ENCODE peak calls at places on chromosomes 11 and 22, in nine cellular contexts. K, J, E, X, Z, L, N, R and Y are unnamed samples.

GRCh38 chr11:12803086-12803826 is 129.0 kb downstream of the TEAD1 start:
- DNase-seq in K (no peak), J (no peak), E (no peak), X (peak), Z (peak), L (no peak), N (no peak), R (no peak), Y (no peak)

GRCh38 chr11:115170133-115170815 is 333.9 kb downstream of the CADM1 start:
- DNase-seq in K (no peak), J (no peak), E (no peak), X (peak), Z (peak), L (no peak), N (peak), R (no peak), Y (no peak)

GRCh38 chr11:119422505-119423416 is at the start of gene THY1:
- DNase-seq in K (no peak), J (no peak), E (no peak), X (peak), Z (peak), L (peak), N (no peak), R (peak), Y (no peak)

GRCh38 chr11:131534611-131535010 is 164.2 kb downstream of the NTM start:
- DNase-seq in K (no peak), J (no peak), E (no peak), X (no peak), Z (no peak), L (no peak), N (no peak), R (no peak), Y (no peak)

GRCh38 chr11:120153221-120153620 is 15.3 kb upstream of the TRIM29 start:
- DNase-seq in K (no peak), J (no peak), E (no peak), X (no peak), Z (no peak), L (no peak), N (no peak), R (no peak), Y (no peak)

GRCh38 chr11:27459191-27459590 is 13.4 kb downstream of the LGR4 start:
- DNase-seq in K (no peak), J (no peak), E (no peak), X (no peak), Z (no peak), L (no peak), N (no peak), R (no peak), Y (no peak)

GRCh38 chr22:29650370-29650769 is 46.9 kb downstream of the NF2 start:
- DNase-seq in K (no peak), J (no peak), E (no peak), X (no peak), Z (no peak), L (no peak), N (no peak), R (no peak), Y (no peak)

GRCh38 chr11:17383466-17383865 is 5.0 kb downstream of the KCNJ11 start:
- DNase-seq in K (no peak), J (no peak), E (no peak), X (no peak), Z (peak), L (no peak), N (no peak), R (no peak), Y (no peak)

GRCh38 chr11:28938091-28938490 is 829.9 kb downstream of the METTL15 start:
- DNase-seq in K (no peak), J (no peak), E (no peak), X (no peak), Z (peak), L (no peak), N (no peak), R (no peak), Y (no peak)

GRCh38 chr11:118659956-118660645 is 19.3 kb downstream of the TREH start:
- DNase-seq in K (no peak), J (no peak), E (no peak), X (no peak), Z (no peak), L (no peak), N (no peak), R (no peak), Y (no peak)

GRCh38 chr11:129141748-129142475 is 50.2 kb downstream of the ARHGAP32 start:
- DNase-seq in K (no peak), J (no peak), E (no peak), X (peak), Z (no peak), L (no peak), N (no peak), R (no peak), Y (no peak)

GRCh38 chr11:62560566-62561103 is 13.1 kb downstream of the EEF1G start:
- DNase-seq in K (peak), J (peak), E (peak), X (peak), Z (peak), L (peak), N (peak), R (no peak), Y (peak)

GRCh38 chr11:68282141-68282860 is 10.5 kb upstream of the C11orf24 start:
- DNase-seq in K (no peak), J (no peak), E (no peak), X (no peak), Z (no peak), L (no peak), N (peak), R (no peak), Y (peak)

GRCh38 chr11:33967451-33967850 is 75.6 kb upstream of the LMO2 start:
- DNase-seq in K (no peak), J (no peak), E (no peak), X (no peak), Z (no peak), L (no peak), N (peak), R (no peak), Y (no peak)

GRCh38 chr11:60842688-60843605 is 1.0 kb downstream of the CCDC86 start:
- DNase-seq in K (no peak), J (no peak), E (no peak), X (no peak), Z (no peak), L (no peak), N (peak), R (no peak), Y (no peak)

DNA sequence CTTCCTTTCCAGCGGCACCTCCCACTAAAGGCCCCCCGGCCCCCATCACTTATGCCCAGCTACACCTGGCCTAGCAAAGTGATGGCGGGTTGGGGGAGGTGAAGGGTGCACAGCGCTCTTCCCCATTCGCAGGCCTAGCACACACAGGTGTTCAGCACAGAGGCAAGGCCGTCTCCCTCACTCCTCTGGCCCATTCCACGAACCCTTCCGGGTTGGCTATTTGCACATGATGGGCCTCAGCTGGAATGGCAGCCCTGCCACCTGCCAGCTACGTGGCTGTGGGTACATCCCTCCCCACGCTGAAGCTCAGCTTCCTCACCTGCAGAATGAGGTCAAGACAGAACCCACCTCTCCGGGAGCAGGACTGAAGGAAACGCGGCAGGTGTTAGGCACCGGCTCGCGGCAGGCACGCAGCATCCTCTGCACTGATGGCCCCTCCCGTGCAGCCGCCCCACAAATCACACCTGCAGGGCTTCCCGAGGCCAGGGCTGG is 4.8 kb downstream of the KIAA0930 start:
- DNase-seq in K (no peak), J (no peak), E (no peak), X (no peak), Z (no peak), L (no peak), N (no peak), R (no peak), Y (no peak)
- H3K4me3 ChIP-seq in K (no peak), J (no peak), E (no peak), X (no peak), Z (no peak), L (no peak), N (peak), R (no peak), Y (no peak)

DNA sequence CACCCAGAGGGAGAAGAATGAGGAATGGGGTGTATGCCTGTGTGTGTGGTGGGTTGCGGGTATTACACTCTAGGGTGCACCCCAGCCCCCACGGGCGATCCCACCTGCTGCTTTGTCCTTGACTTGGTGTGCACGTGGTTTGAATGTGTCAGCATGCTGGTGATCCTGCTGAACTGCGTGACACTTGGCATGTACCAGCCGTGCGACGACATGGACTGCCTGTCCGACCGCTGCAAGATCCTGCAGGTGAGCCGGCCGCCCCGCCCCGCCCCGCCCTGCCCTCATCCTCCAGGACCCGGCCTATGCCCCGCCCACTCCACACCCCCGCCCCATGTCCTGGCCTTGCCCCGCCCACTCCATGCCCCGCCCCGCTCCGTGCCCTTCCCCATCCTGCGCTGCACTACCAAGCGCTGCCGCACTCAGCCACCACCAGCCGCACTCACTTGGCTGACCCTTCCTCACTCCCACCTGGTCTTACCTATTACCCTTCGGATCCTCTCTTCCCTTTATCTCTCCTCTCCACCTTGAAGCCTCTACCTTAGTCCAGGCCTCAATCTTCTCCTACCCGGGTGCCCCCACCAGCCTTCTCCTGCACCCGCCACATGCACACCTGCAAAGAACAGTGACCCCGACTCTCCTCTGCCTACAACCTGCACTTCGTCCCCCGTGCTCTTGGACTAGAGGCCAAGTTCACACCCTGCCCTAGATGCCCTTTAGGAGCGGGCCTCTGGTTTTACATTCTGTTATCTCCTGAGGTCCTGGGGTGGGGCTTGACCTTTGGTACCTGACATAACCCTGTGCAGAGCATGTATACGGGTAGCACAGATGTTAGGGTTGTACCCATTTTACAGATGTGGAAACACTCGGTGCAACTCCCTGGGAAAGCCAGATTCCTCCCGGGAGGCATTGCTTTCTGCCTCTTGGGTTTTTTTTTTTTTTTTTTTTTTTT is 27.7 kb downstream of the CACNA1I start:
- DNase-seq in K (no peak), J (peak), E (no peak), X (peak), Z (no peak), L (no peak), N (no peak), R (peak), Y (peak)
- TF ChIP-seq CTCF in K (no peak), J (peak), E (no peak), X (no peak), Z (no peak), L (no peak), N (no peak), R (no peak), Y (no peak)

GRCh38 chr22:31211504-31211861 is 615 bp upstream of the LIMK2 start:
- DNase-seq in K (no peak), J (no peak), E (no peak), X (no peak), Z (no peak), L (no peak), N (no peak), R (no peak), Y (no peak)
- H3K4me3 ChIP-seq in K (peak), J (peak), E (peak), X (peak), Z (no peak), L (peak), N (peak), R (peak), Y (no peak)

DNA sequence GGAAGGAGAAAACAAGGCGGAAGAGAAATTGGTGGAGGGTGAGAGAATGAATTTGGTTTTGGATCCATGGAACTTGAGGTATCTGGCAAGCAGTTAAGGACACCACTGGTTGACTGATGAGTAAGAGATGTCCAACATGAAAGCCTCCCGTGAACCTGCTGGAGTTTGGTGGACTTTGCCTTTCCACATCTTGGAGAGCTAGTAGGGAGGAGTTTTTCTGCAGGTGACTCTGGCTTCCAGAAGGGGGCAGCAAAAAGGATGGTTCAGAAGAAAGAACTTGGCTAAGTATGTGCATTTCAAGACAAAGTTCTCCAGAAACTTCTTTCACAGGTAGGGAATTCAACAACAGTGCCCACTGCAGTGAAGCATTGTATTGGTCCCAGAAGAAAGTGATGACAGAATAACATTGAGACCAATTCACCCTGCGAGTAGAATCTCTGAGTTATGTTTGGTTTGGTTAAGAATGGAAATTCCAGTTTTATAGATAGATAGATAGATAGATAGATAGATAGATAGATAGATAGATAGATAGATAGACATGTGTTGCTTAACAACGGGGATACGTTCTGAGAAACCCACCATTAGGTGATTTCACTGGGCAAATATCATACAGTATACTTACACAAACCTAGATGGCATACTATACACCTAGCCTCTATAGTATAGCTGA is 28.5 kb downstream of the DCDC1 start:
- DNase-seq in K (no peak), J (peak), E (no peak), X (peak), Z (peak), L (no peak), N (peak), R (no peak), Y (no peak)
- TF ChIP-seq CTCF in K (peak), J (peak), E (peak), X (peak), Z (peak), L (peak), N (peak), R (peak), Y (no peak)

GRCh38 chr11:67117667-67118058 is 1.4 kb upstream of the KDM2A start:
- DNase-seq in K (no peak), J (no peak), E (no peak), X (peak), Z (no peak), L (peak), N (no peak), R (peak), Y (peak)
- H3K4me3 ChIP-seq in K (peak), J (no peak), E (peak), X (no peak), Z (no peak), L (peak), N (no peak), R (peak), Y (no peak)

GRCh38 chr11:116454020-116454645 is 318.7 kb downstream of the BUD13 start:
- DNase-seq in K (no peak), J (no peak), E (no peak), X (peak), Z (peak), L (peak), N (peak), R (no peak), Y (peak)
- TF ChIP-seq CTCF in K (peak), J (peak), E (no peak), X (peak), Z (peak), L (peak), N (peak), R (no peak), Y (no peak)

GRCh38 chr11:66287256-66288137 is 1.4 kb downstream of the YIF1A start:
- DNase-seq in K (no peak), J (no peak), E (no peak), X (no peak), Z (no peak), L (no peak), N (no peak), R (no peak), Y (no peak)
- H3K4me3 ChIP-seq in K (peak), J (peak), E (peak), X (no peak), Z (peak), L (peak), N (peak), R (peak), Y (no peak)